ENCODE peak calls at places on chromosomes 2 and 18, in six cellular contexts. One of them, this sample, is unnamed.

GRCh38 chr2:56474412-56475158 is 290.8 kb downstream of the CCDC85A start:
- DNase-seq in endothelial cell: no peak
- DNase-seq in IMR-90: no peak
- DNase-seq in nephron progenitor cell: no peak
- DNase-seq in astrocyte of the cerebellum: peak
- DNase-seq in HCT116: no peak
- DNase-seq in this sample: peak

GRCh38 chr18:59657012-59657411 is 40.2 kb downstream of the CCBE1 start:
- DNase-seq in endothelial cell: no peak
- DNase-seq in IMR-90: no peak
- DNase-seq in nephron progenitor cell: no peak
- DNase-seq in astrocyte of the cerebellum: no peak
- DNase-seq in HCT116: no peak
- DNase-seq in this sample: no peak

GRCh38 chr18:63762518-63762917 is 12.7 kb upstream of the SERPINB7 start:
- DNase-seq in endothelial cell: no peak
- DNase-seq in IMR-90: peak
- DNase-seq in nephron progenitor cell: no peak
- DNase-seq in astrocyte of the cerebellum: no peak
- DNase-seq in HCT116: no peak
- DNase-seq in this sample: peak

GRCh38 chr18:78661316-78661715 is 318.3 kb upstream of the SALL3 start:
- DNase-seq in endothelial cell: no peak
- DNase-seq in IMR-90: no peak
- DNase-seq in nephron progenitor cell: no peak
- DNase-seq in astrocyte of the cerebellum: no peak
- DNase-seq in HCT116: no peak
- DNase-seq in this sample: no peak

GRCh38 chr2:43146083-43146482 is 80.3 kb downstream of the ZFP36L2 start:
- DNase-seq in endothelial cell: no peak
- DNase-seq in IMR-90: no peak
- DNase-seq in nephron progenitor cell: no peak
- DNase-seq in astrocyte of the cerebellum: no peak
- DNase-seq in HCT116: no peak
- DNase-seq in this sample: no peak

GRCh38 chr18:36814994-36815393 is 13.8 kb downstream of the TPGS2 start:
- DNase-seq in endothelial cell: no peak
- DNase-seq in IMR-90: no peak
- DNase-seq in nephron progenitor cell: no peak
- DNase-seq in astrocyte of the cerebellum: no peak
- DNase-seq in HCT116: no peak
- DNase-seq in this sample: peak

GRCh38 chr18:63233334-63233733 is 86.2 kb downstream of the BCL2 start:
- DNase-seq in endothelial cell: no peak
- DNase-seq in IMR-90: no peak
- DNase-seq in nephron progenitor cell: no peak
- DNase-seq in astrocyte of the cerebellum: no peak
- DNase-seq in HCT116: no peak
- DNase-seq in this sample: no peak

GRCh38 chr2:174752403-174753037 is 11.8 kb downstream of the CHRNA1 start:
- DNase-seq in endothelial cell: no peak
- DNase-seq in IMR-90: no peak
- DNase-seq in nephron progenitor cell: no peak
- DNase-seq in astrocyte of the cerebellum: no peak
- DNase-seq in HCT116: no peak
- DNase-seq in this sample: peak

GRCh38 chr2:204040016-204040415 is 103.5 kb downstream of the ICOS start:
- DNase-seq in endothelial cell: no peak
- DNase-seq in IMR-90: no peak
- DNase-seq in nephron progenitor cell: no peak
- DNase-seq in astrocyte of the cerebellum: no peak
- DNase-seq in HCT116: no peak
- DNase-seq in this sample: no peak

GRCh38 chr2:218230882-218231281 is 13.9 kb downstream of the ARPC2 start:
- DNase-seq in endothelial cell: no peak
- DNase-seq in IMR-90: peak
- DNase-seq in nephron progenitor cell: no peak
- DNase-seq in astrocyte of the cerebellum: no peak
- DNase-seq in HCT116: no peak
- DNase-seq in this sample: no peak

GRCh38 chr18:66510357-66511027 is 93.4 kb downstream of the CDH19 start:
- DNase-seq in endothelial cell: no peak
- DNase-seq in IMR-90: no peak
- DNase-seq in nephron progenitor cell: no peak
- DNase-seq in astrocyte of the cerebellum: no peak
- DNase-seq in HCT116: no peak
- DNase-seq in this sample: peak

GRCh38 chr2:236176951-236177350 is 8.8 kb upstream of the GBX2 start:
- DNase-seq in endothelial cell: no peak
- DNase-seq in IMR-90: no peak
- DNase-seq in nephron progenitor cell: no peak
- DNase-seq in astrocyte of the cerebellum: no peak
- DNase-seq in HCT116: no peak
- DNase-seq in this sample: no peak

GRCh38 chr2:236179653-236180500 is 11.7 kb upstream of the GBX2 start:
- DNase-seq in endothelial cell: no peak
- DNase-seq in IMR-90: peak
- DNase-seq in nephron progenitor cell: no peak
- DNase-seq in astrocyte of the cerebellum: no peak
- DNase-seq in HCT116: no peak
- DNase-seq in this sample: peak

GRCh38 chr2:236177604-236177966 is 9.4 kb upstream of the GBX2 start:
- DNase-seq in endothelial cell: peak
- DNase-seq in IMR-90: peak
- DNase-seq in nephron progenitor cell: peak
- DNase-seq in astrocyte of the cerebellum: no peak
- DNase-seq in HCT116: peak
- DNase-seq in this sample: no peak

GRCh38 chr2:236178921-236179652 is 10.9 kb upstream of the GBX2 start:
- DNase-seq in endothelial cell: no peak
- DNase-seq in IMR-90: no peak
- DNase-seq in nephron progenitor cell: no peak
- DNase-seq in astrocyte of the cerebellum: no peak
- DNase-seq in HCT116: no peak
- DNase-seq in this sample: no peak

DNA sequence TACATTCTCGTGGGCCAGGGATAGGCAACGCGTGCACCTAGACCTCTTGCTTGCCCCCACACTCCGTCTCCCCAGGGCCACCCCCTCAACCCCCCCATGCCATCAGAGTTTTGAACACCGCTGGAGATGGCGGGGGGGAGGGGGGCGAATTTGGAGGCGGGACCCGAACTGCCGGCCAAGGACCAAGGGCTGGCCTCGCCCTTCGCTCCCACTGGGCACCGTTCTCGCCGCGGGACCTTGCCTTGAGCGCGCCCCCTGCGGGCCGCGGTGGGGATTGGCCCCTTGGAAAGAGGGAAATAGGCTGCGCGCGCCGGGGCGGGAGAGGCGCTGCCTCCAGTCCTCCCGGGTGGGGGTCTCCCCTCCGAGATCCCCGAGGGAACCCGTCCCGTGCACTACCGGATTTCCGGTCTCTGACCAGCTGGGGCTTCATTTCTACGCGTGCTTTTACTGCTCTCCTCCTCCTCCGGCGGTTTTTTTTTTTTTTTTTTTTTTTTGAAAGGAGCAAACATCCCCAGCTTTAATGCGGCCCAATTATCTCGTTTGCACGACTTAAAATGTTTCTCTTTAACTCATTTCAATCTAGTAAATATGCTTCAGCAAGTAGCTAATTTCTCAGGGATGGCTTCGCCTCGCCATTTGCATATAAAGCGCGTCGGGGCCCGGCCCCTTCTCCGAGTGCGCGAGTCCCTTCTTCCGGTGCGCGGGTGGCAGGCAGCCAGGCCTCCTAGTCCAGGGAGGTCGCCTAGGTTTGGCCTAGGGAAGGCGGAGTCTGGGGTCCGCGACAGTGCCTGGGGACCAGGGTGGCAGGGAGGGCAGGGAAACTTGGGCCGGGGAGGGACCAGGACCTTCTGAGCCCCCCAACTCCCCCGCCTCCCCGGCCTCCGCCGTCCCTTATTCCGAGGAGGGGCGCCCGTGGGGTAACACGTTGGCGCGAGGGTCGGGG is 10.1 kb upstream of the GBX2 start:
- DNase-seq in endothelial cell: peak
- DNase-seq in IMR-90: peak
- DNase-seq in nephron progenitor cell: peak
- DNase-seq in astrocyte of the cerebellum: no peak
- DNase-seq in HCT116: peak
- DNase-seq in this sample: no peak
- TF ChIP-seq CTCF in endothelial cell: peak
- TF ChIP-seq CTCF in IMR-90: peak
- TF ChIP-seq CTCF in nephron progenitor cell: peak
- TF ChIP-seq CTCF in astrocyte of the cerebellum: peak
- TF ChIP-seq CTCF in HCT116: peak
- TF ChIP-seq CTCF in this sample: peak

DNA sequence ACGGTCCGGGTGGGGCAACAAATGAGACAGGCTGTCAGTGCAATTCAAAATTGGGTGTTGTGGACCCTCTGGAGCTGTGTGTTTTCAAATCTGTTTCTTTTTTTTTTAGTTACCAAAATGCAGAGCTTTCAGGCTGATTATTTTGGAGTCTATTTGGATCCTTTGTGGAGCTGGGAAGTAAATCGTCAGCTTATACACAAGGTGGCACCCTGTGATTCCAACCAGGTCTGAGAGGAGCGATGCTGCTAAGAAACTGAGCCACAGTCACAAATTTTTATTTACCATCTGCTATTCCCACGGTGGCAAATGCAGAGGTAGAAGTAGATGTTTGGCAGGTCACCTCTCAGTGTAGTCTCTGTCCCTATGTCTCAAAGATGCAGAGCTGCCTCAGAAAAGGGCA is 3.8 kb upstream of the EPC2 start:
- DNase-seq in endothelial cell: no peak
- DNase-seq in IMR-90: peak
- DNase-seq in nephron progenitor cell: no peak
- DNase-seq in astrocyte of the cerebellum: no peak
- DNase-seq in HCT116: no peak
- DNase-seq in this sample: no peak
- TF ChIP-seq CTCF in endothelial cell: no peak
- TF ChIP-seq CTCF in IMR-90: peak
- TF ChIP-seq CTCF in nephron progenitor cell: no peak
- TF ChIP-seq CTCF in astrocyte of the cerebellum: no peak
- TF ChIP-seq CTCF in HCT116: no peak
- TF ChIP-seq CTCF in this sample: no peak

GRCh38 chr2:216059233-216059834 is 22.3 kb downstream of the PECR start:
- DNase-seq in endothelial cell: no peak
- DNase-seq in IMR-90: no peak
- DNase-seq in nephron progenitor cell: no peak
- DNase-seq in astrocyte of the cerebellum: no peak
- DNase-seq in HCT116: no peak
- DNase-seq in this sample: peak
- TF ChIP-seq CTCF in endothelial cell: peak
- TF ChIP-seq CTCF in IMR-90: peak
- TF ChIP-seq CTCF in nephron progenitor cell: no peak
- TF ChIP-seq CTCF in astrocyte of the cerebellum: peak
- TF ChIP-seq CTCF in HCT116: peak
- TF ChIP-seq CTCF in this sample: peak

GRCh38 chr2:222318712-222319575 is 20.1 kb upstream of the PAX3 start:
- DNase-seq in endothelial cell: no peak
- DNase-seq in IMR-90: no peak
- DNase-seq in nephron progenitor cell: peak
- DNase-seq in astrocyte of the cerebellum: no peak
- DNase-seq in HCT116: no peak
- DNase-seq in this sample: no peak
- TF ChIP-seq CTCF in endothelial cell: peak
- TF ChIP-seq CTCF in IMR-90: peak
- TF ChIP-seq CTCF in nephron progenitor cell: peak
- TF ChIP-seq CTCF in astrocyte of the cerebellum: peak
- TF ChIP-seq CTCF in HCT116: no peak
- TF ChIP-seq CTCF in this sample: peak

GRCh38 chr2:134536312-134536711 is 182.5 kb downstream of the TMEM163 start:
- DNase-seq in endothelial cell: no peak
- DNase-seq in IMR-90: no peak
- DNase-seq in nephron progenitor cell: no peak
- DNase-seq in astrocyte of the cerebellum: no peak
- DNase-seq in HCT116: no peak
- DNase-seq in this sample: no peak

GRCh38 chr2:134540954-134541353 is 177.8 kb downstream of the TMEM163 start:
- DNase-seq in endothelial cell: no peak
- DNase-seq in IMR-90: no peak
- DNase-seq in nephron progenitor cell: no peak
- DNase-seq in astrocyte of the cerebellum: no peak
- DNase-seq in HCT116: no peak
- DNase-seq in this sample: no peak

GRCh38 chr2:134539946-134540345 is 178.9 kb downstream of the TMEM163 start:
- DNase-seq in endothelial cell: no peak
- DNase-seq in IMR-90: no peak
- DNase-seq in nephron progenitor cell: no peak
- DNase-seq in astrocyte of the cerebellum: no peak
- DNase-seq in HCT116: no peak
- DNase-seq in this sample: no peak

GRCh38 chr2:134537121-134537520 is 181.7 kb downstream of the TMEM163 start:
- DNase-seq in endothelial cell: no peak
- DNase-seq in IMR-90: no peak
- DNase-seq in nephron progenitor cell: no peak
- DNase-seq in astrocyte of the cerebellum: no peak
- DNase-seq in HCT116: no peak
- DNase-seq in this sample: no peak

GRCh38 chr2:134537702-134538101 is 181.1 kb downstream of the TMEM163 start:
- DNase-seq in endothelial cell: no peak
- DNase-seq in IMR-90: no peak
- DNase-seq in nephron progenitor cell: no peak
- DNase-seq in astrocyte of the cerebellum: no peak
- DNase-seq in HCT116: no peak
- DNase-seq in this sample: no peak
- TF ChIP-seq CTCF in endothelial cell: no peak
- TF ChIP-seq CTCF in IMR-90: no peak
- TF ChIP-seq CTCF in nephron progenitor cell: no peak
- TF ChIP-seq CTCF in astrocyte of the cerebellum: no peak
- TF ChIP-seq CTCF in HCT116: no peak
- TF ChIP-seq CTCF in this sample: no peak

DNA sequence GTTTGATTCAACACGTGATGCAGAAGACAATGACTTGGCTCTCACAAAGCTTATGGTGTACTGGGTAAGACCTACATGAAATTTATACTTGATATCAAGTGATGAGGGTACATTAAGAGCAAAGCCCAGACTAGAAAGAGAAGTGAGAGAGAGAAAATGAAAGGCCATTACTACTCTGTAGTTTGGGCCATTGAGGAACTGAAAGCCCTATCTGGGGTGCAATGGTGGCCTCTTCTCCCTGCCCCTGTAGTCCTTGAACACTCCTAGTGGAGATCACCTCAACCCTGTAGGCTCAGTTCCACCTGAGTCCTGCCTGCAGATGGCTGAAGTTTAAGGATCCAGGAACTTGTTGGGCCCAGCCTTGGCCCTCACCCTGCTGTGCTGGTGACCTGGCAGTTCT is 569.8 kb upstream of the MEX3C start:
- DNase-seq in endothelial cell: no peak
- DNase-seq in IMR-90: no peak
- DNase-seq in nephron progenitor cell: no peak
- DNase-seq in astrocyte of the cerebellum: no peak
- DNase-seq in HCT116: no peak
- DNase-seq in this sample: no peak
- TF ChIP-seq CTCF in endothelial cell: no peak
- TF ChIP-seq CTCF in IMR-90: no peak
- TF ChIP-seq CTCF in nephron progenitor cell: no peak
- TF ChIP-seq CTCF in astrocyte of the cerebellum: no peak
- TF ChIP-seq CTCF in HCT116: no peak
- TF ChIP-seq CTCF in this sample: no peak